ENCODE peak calls at places on chromosomes 6 and 20, in seven cellular contexts. X, F, U, Q, Y, M and E are unnamed samples.

GRCh38 chr6:24692003-24692402 is 25.1 kb downstream of the ACOT13 start:
- DNase-seq in X (no peak), F (no peak), U (no peak), Q (no peak), Y (no peak), M (no peak), E (no peak)

GRCh38 chr20:46232575-46232974 is 75.7 kb downstream of the CDH22 start:
- DNase-seq in X (no peak), F (no peak), U (no peak), Q (no peak), Y (no peak), M (no peak), E (no peak)

GRCh38 chr20:61733891-61734732 is 331.6 kb downstream of the TAF4 start:
- DNase-seq in X (no peak), F (no peak), U (no peak), Q (no peak), Y (no peak), M (no peak), E (no peak)

GRCh38 chr20:23114018-23114417 is 27.9 kb upstream of the CD93 start:
- DNase-seq in X (no peak), F (no peak), U (no peak), Q (no peak), Y (no peak), M (no peak), E (no peak)

GRCh38 chr6:126153661-126154060 is 167.3 kb downstream of the TRMT11 start:
- DNase-seq in X (no peak), F (peak; percentile 2), U (no peak), Q (peak; percentile 77), Y (no peak), M (peak; percentile 28), E (no peak)

GRCh38 chr20:47927385-47927851 is 142.1 kb upstream of the SULF2 start:
- DNase-seq in X (no peak), F (no peak), U (no peak), Q (peak; percentile 81), Y (no peak), M (peak; percentile 61), E (peak; percentile 66)

GRCh38 chr20:90651-91050 is 3.2 kb downstream of the DEFB125 start:
- DNase-seq in X (no peak), F (no peak), U (no peak), Q (no peak), Y (no peak), M (no peak), E (peak; percentile 88)

GRCh38 chr6:26249709-26249958 is 115.4 kb upstream of the BTN3A2 start:
- DNase-seq in X (no peak), F (no peak), U (peak; percentile 59), Q (no peak), Y (no peak), M (no peak), E (no peak)

GRCh38 chr20:32387262-32387661 is 29.1 kb downstream of the ASXL1 start:
- DNase-seq in X (no peak), F (no peak), U (no peak), Q (no peak), Y (no peak), M (peak; percentile 56), E (no peak)

GRCh38 chr6:136549359-136550044 is 720 bp downstream of the MAP7 start:
- DNase-seq in X (no peak), F (no peak), U (peak; percentile 18), Q (no peak), Y (no peak), M (no peak), E (peak; percentile 31)